ENCODE peak calls at places on chromosomes 12 and 14, in five cellular contexts. Q is HepG2, Z is H1, C is GM12878, T is K562. Y is an unnamed sample.

GRCh38 chr12:106302401-106303201 is at the start of gene TCP11L2:
- DNase-seq in Q (peak; percentile 49), Z (peak; percentile 92), C (no peak), T (peak; percentile 95), Y (peak; percentile 83)

GRCh38 chr12:102374190-102374589 is 106.2 kb downstream of the IGF1 start:
- DNase-seq in Q (peak; percentile 3), Z (no peak), C (no peak), T (no peak), Y (no peak)

GRCh38 chr14:69644814-69645213 is 33.4 kb downstream of the SUSD6 start:
- DNase-seq in Q (no peak), Z (no peak), C (no peak), T (no peak), Y (no peak)

GRCh38 chr12:94603434-94604068 is 46.8 kb downstream of the TMCC3 start:
- DNase-seq in Q (peak; percentile 5), Z (peak; percentile 81), C (no peak), T (peak; percentile 56), Y (peak; percentile 27)

GRCh38 chr14:79334272-79334671 is 877.0 kb downstream of the DIO2 start:
- DNase-seq in Q (no peak), Z (no peak), C (no peak), T (no peak), Y (no peak)

GRCh38 chr14:100837812-100838170 is 11.9 kb downstream of the MEG3 start:
- DNase-seq in Q (no peak), Z (no peak), C (no peak), T (no peak), Y (no peak)

GRCh38 chr14:90900712-90901111 is 84.5 kb upstream of the TTC7B start:
- DNase-seq in Q (no peak), Z (no peak), C (no peak), T (no peak), Y (no peak)

GRCh38 chr12:96587691-96588090 is 98.3 kb downstream of the CFAP54 start:
- DNase-seq in Q (no peak), Z (no peak), C (no peak), T (no peak), Y (no peak)

GRCh38 chr14:58638231-58639205 is 756 bp downstream of the DACT1 start:
- DNase-seq in Q (no peak), Z (peak; percentile 74), C (no peak), T (peak; percentile 7), Y (peak; percentile 10)

GRCh38 chr12:11773889-11774677 is 124.6 kb downstream of the ETV6 start:
- DNase-seq in Q (no peak), Z (no peak), C (no peak), T (no peak), Y (no peak)

GRCh38 chr12:2118481-2119255 is 65.9 kb downstream of the CACNA1C start:
- DNase-seq in Q (no peak), Z (no peak), C (no peak), T (no peak), Y (no peak)

GRCh38 chr14:65470404-65470880 is 57.9 kb downstream of the FUT8 start:
- DNase-seq in Q (no peak), Z (no peak), C (no peak), T (no peak), Y (no peak)

GRCh38 chr14:85313801-85314207 is 216.1 kb upstream of the FLRT2 start:
- DNase-seq in Q (no peak), Z (no peak), C (no peak), T (no peak), Y (no peak)

GRCh38 chr12:56160160-56160763 is 2.1 kb downstream of the MYL6 start:
- DNase-seq in Q (no peak), Z (no peak), C (no peak), T (no peak), Y (no peak)

GRCh38 chr12:94623161-94623920 is 27.0 kb downstream of the TMCC3 start:
- DNase-seq in Q (no peak), Z (no peak), C (no peak), T (no peak), Y (no peak)

GRCh38 chr12:48203192-48203591 is at the start of gene OR10AD1:
- DNase-seq in Q (no peak), Z (no peak), C (no peak), T (no peak), Y (no peak)

DNA sequence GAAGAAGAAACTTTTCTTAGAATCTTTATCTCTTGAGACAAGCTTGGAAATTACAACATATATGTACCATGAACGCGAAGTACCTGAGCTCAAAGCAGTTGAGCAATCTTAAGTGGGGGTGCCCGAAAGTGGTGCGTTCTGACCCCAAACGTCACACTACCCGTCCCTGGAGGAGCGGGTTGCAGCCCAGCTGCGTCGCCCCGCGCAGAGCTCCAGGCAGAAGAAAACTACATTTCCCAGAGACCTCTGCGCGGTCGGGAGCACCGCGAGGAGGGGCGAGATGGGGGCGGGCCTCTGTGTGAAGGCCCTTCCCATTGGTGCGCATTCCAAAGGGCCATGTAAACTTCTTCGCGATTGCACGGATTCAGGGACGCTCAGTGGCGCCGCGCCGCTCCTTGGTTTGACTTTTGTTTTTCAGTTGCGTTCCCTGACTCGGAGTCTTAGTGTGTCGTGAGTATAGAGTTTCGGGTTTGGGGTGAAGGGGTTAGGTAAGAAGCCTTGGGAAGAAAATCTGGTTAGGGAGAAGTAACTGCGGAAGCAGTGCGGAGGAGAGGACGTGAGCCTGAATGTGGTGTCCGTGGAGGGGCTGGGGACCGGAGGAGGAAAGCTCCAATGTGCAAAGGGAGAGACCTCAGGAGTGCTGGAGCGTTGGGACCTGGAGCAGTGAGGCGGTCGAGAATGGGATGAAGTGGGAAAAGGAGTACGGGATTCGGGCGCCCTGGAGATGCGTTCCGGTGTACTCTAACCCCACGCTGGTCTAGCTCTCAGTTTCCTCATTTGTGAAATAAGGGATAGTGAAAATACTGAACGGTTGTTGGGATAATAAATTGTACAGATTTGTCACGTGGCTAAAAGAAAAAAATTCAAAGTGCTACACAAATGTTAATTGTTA is at the start of gene CCDC77:
- DNase-seq in Q (peak; percentile 89), Z (peak; percentile 96), C (peak; percentile 86), T (peak; percentile 93), Y (peak; percentile 78)
- TF ChIP-seq KDM1A in Q (no peak), Z (no peak), C (no peak), T (no peak), Y (no peak)

DNA sequence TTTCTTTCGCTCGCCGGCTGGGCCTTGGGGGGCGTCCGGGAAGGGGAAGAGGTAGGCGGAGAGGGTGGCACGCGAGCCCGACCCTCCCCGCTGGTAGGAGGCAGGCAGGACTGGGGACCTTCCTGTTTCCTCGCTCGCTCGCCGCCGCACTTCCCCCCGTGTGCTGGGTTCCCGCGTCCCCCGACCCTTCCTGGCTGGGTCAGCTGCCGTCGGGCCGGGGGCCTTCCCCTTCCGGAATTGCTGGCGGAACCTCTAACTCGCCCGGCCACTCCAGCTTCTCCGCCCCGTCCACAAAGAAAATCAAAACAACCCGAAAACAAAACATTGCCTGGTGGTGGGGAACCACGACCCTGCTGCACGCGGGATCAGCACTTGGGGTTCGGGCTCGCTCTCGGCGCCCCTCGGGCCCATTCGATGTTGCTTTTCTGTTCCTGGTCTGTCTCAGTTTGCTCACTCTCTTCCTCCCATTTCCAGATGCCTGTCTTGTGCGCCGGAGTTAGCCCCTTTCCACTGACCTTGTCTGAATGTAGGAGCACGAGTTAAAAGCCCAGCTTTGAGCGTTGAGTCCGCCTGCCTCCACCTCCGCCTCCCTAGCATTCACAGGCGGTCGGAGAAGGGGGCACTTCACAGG is 554 bp downstream of the PAPOLA start:
- DNase-seq in Q (peak; percentile 26), Z (peak; percentile 64), C (no peak), T (peak; percentile 67), Y (peak; percentile 51)
- TF ChIP-seq KDM1A in Q (no peak), Z (no peak), C (no peak), T (no peak), Y (no peak)

GRCh38 chr12:53971686-53972085 is 1.2 kb upstream of the HOXC11 start:
- DNase-seq in Q (no peak), Z (no peak), C (no peak), T (no peak), Y (no peak)

GRCh38 chr12:53972152-53972702 is 699 bp upstream of the HOXC11 start:
- DNase-seq in Q (no peak), Z (no peak), C (no peak), T (no peak), Y (no peak)

GRCh38 chr12:53974084-53975018 is at the start of gene HOTAIR:
- DNase-seq in Q (no peak), Z (no peak), C (no peak), T (no peak), Y (peak; percentile 39)

GRCh38 chr12:53972722-53973092 is 219 bp upstream of the HOXC11 start:
- DNase-seq in Q (no peak), Z (no peak), C (no peak), T (no peak), Y (no peak)

DNA sequence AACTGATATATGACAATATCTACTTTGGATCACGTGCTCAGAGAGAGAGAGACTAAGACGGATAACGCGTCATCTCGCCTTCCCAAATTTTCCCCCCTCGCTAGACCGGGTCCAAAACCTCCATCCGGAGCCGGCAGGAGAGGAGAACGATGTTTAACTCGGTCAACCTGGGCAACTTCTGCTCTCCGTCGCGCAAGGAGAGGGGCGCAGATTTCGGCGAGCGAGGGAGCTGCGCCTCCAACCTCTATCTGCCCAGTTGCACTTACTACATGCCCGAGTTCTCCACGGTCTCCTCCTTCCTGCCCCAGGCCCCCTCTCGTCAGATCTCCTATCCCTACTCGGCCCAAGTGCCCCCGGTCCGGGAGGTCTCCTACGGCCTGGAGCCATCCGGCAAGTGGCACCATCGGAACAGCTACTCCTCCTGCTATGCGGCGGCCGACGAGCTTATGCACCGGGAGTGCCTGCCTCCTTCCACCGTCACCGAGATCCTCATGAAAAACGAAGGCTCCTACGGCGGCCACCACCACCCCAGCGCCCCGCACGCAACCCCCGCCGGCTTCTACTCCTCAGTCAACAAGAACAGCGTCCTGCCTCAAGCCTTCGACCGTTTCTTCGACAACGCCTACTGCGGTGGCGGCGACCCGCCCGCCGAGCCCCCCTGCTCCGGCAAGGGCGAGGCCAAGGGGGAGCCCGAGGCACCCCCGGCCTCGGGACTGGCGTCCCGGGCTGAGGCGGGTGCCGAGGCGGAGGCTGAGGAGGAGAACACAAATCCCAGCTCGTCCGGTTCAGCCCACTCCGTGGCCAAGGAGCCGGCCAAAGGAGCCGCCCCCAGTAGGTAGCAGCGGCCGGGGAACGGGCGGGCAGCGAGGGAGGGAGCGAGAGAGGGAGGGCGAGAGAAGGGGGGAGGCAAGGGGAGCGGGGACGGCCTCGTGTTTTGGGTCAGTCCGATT is at the start of gene HOXC11:
- DNase-seq in Q (no peak), Z (no peak), C (no peak), T (no peak), Y (no peak)
- TF ChIP-seq KDM1A in Q (no peak), Z (no peak), C (no peak), T (no peak), Y (no peak)

GRCh38 chr14:103444837-103445524 is 59.8 kb downstream of the MARK3 start:
- DNase-seq in Q (no peak), Z (no peak), C (no peak), T (peak; percentile 21), Y (no peak)

GRCh38 chr14:103445783-103446182 is 60.6 kb downstream of the MARK3 start:
- DNase-seq in Q (no peak), Z (no peak), C (no peak), T (no peak), Y (no peak)

GRCh38 chr14:103449762-103450161 is 64.5 kb downstream of the MARK3 start:
- DNase-seq in Q (no peak), Z (no peak), C (no peak), T (no peak), Y (no peak)

GRCh38 chr14:103450423-103450822 is 65.2 kb downstream of the MARK3 start:
- DNase-seq in Q (no peak), Z (no peak), C (no peak), T (no peak), Y (no peak)

DNA sequence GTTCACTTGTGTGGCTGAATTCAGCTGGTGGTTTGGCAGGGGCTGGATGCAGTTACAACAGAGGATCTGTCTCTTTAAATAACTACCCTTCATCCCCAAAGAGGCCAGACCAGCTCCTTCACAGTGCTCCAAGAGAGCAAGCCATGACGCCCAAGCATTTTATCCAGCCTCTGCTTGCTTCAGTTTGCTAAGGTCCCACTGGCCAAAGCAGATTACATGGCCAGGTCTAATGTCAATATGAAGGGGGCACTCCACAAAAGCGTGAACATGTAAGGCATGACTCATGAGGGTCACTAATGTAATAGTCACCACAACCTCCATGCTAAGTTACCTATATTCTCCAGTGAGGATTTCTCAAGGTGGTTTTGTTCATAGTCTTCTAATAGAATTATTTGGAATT is 62.9 kb downstream of the MARK3 start:
- DNase-seq in Q (no peak), Z (no peak), C (no peak), T (no peak), Y (no peak)
- TF ChIP-seq KDM1A in Q (no peak), Z (no peak), C (no peak), T (no peak), Y (no peak)